ENCODE peak calls at places on chromosomes 6 and 20, in six cellular contexts. Z is GM12892, C is H1, P is GM12878, W is K562, K is HepG2. L is an unnamed sample.

GRCh38 chr20:21395666-21396044 is 1.7 kb downstream of the NKX2-4 start:
- DNase-seq in W (no peak), Z (no peak), K (no peak), P (no peak), C (no peak), L (no peak)

GRCh38 chr6:111533087-111533784 is 50.2 kb upstream of the REV3L start:
- DNase-seq in W (no peak), P (no peak), Z (no peak), K (no peak), C (no peak), L (no peak)

GRCh38 chr6:120947111-120947510 is 387.2 kb downstream of the TBC1D32 start:
- DNase-seq in C (no peak), W (no peak), P (no peak), K (no peak), Z (no peak), L (no peak)

GRCh38 chr6:119449253-119450156 is 99.9 kb upstream of the MAN1A1 start:
- DNase-seq in K (no peak), Z (no peak), P (no peak), C (no peak), W (no peak), L (no peak)

GRCh38 chr20:2768632-2769015 is 31.8 kb downstream of the CPXM1 start:
- DNase-seq in C (no peak), P (no peak), W (no peak), Z (no peak), K (no peak), L (no peak)

GRCh38 chr6:56593801-56594318 is 48.8 kb downstream of the DST start:
- DNase-seq in C (no peak), Z (peak), P (peak), K (no peak), W (no peak), L (peak)

GRCh38 chr20:30892704-30893345 is 364.6 kb upstream of the DEFB115 start:
- DNase-seq in P (no peak), C (no peak), W (no peak), Z (no peak), K (no peak), L (no peak)

GRCh38 chr20:3119044-3119443 is 34.5 kb upstream of the AVP start:
- DNase-seq in W (no peak), K (no peak), Z (no peak), C (no peak), P (no peak), L (no peak)

GRCh38 chr6:40444307-40444706 is 142.9 kb downstream of the LRFN2 start:
- DNase-seq in C (no peak), W (no peak), Z (no peak), K (no peak), P (no peak), L (no peak)

GRCh38 chr6:16736856-16737255 is 24.4 kb downstream of the ATXN1 start:
- DNase-seq in K (peak), W (no peak), C (no peak), Z (no peak), P (no peak), L (no peak)

GRCh38 chr6:88780714-88781389 is 182.6 kb downstream of the RNGTT start:
- DNase-seq in Z (no peak), C (peak), P (peak), K (peak), W (peak), L (no peak)

GRCh38 chr20:21323640-21324039 is 20.5 kb downstream of the XRN2 start:
- DNase-seq in K (no peak), Z (no peak), C (no peak), P (no peak), W (peak), L (no peak)

GRCh38 chr20:4507288-4507719 is 214.4 kb upstream of the PRND start:
- DNase-seq in K (no peak), W (no peak), P (no peak), C (no peak), Z (no peak), L (no peak)

GRCh38 chr6:45116714-45117410 is 211.3 kb upstream of the RUNX2 start:
- DNase-seq in C (no peak), K (no peak), Z (no peak), W (no peak), P (no peak), L (no peak)

GRCh38 chr6:56714982-56715456 is 72.3 kb upstream of the DST start:
- DNase-seq in K (peak), C (peak), W (no peak), Z (no peak), P (no peak), L (no peak)

GRCh38 chr6:125957845-125958244 is 1.3 kb downstream of the HINT3 start:
- DNase-seq in Z (no peak), K (peak), P (no peak), W (peak), C (no peak), L (no peak)

GRCh38 chr6:35497571-35498406 is 910 bp upstream of the TEAD3 start:
- DNase-seq in P (no peak), W (peak), C (no peak), Z (no peak), K (peak), L (peak)

GRCh38 chr6:35920793-35921732 is at the start of gene SRPK1:
- DNase-seq in Z (peak), W (peak), K (peak), P (peak), C (peak), L (peak)

GRCh38 chr20:19826179-19826914 is 68.3 kb downstream of the RIN2 start:
- DNase-seq in C (no peak), K (no peak), Z (no peak), P (no peak), W (no peak), L (no peak)

GRCh38 chr20:19823216-19823615 is 65.2 kb downstream of the RIN2 start:
- DNase-seq in K (no peak), Z (no peak), P (no peak), C (no peak), W (no peak), L (no peak)

GRCh38 chr20:19821605-19822004 is 63.5 kb downstream of the RIN2 start:
- DNase-seq in C (no peak), W (no peak), K (no peak), P (no peak), Z (no peak), L (no peak)

GRCh38 chr20:19824861-19825260 is 66.8 kb downstream of the RIN2 start:
- DNase-seq in Z (no peak), P (no peak), K (no peak), C (no peak), W (no peak), L (no peak)

GRCh38 chr20:19823971-19824370 is 65.9 kb downstream of the RIN2 start:
- DNase-seq in W (no peak), Z (no peak), K (no peak), C (no peak), P (no peak), L (no peak)
- TF ChIP-seq TAF1 in W (no peak), Z (no peak), K (no peak), C (no peak), P (no peak), L (no peak)

GRCh38 chr6:26272171-26272631 is 92.8 kb upstream of the BTN3A2 start:
- DNase-seq in P (no peak), W (no peak), C (no peak), Z (no peak), K (no peak), L (no peak)

GRCh38 chr6:26271640-26272090 is 93.3 kb upstream of the BTN3A2 start:
- DNase-seq in W (no peak), K (no peak), C (no peak), Z (no peak), P (no peak), L (no peak)

GRCh38 chr6:26276841-26277648 is 88.0 kb upstream of the BTN3A2 start:
- DNase-seq in Z (no peak), C (no peak), K (no peak), W (no peak), P (no peak), L (no peak)

GRCh38 chr6:26273673-26274595 is 91.1 kb upstream of the BTN3A2 start:
- DNase-seq in C (no peak), W (no peak), P (no peak), Z (no peak), K (no peak), L (no peak)

GRCh38 chr6:26275663-26276062 is 89.3 kb upstream of the BTN3A2 start:
- DNase-seq in Z (no peak), W (no peak), K (no peak), C (no peak), P (no peak), L (no peak)
- TF ChIP-seq POLR2A in Z (no peak), W (no peak), K (no peak), C (no peak), P (no peak), L (no peak)

GRCh38 chr20:44646023-44646640 is 5.4 kb downstream of the ADA start:
- DNase-seq in C (no peak), K (no peak), W (peak), P (peak), Z (no peak), L (no peak)
- TF ChIP-seq TAF1 in C (no peak), K (no peak), W (no peak), P (no peak), Z (peak), L (no peak)

DNA sequence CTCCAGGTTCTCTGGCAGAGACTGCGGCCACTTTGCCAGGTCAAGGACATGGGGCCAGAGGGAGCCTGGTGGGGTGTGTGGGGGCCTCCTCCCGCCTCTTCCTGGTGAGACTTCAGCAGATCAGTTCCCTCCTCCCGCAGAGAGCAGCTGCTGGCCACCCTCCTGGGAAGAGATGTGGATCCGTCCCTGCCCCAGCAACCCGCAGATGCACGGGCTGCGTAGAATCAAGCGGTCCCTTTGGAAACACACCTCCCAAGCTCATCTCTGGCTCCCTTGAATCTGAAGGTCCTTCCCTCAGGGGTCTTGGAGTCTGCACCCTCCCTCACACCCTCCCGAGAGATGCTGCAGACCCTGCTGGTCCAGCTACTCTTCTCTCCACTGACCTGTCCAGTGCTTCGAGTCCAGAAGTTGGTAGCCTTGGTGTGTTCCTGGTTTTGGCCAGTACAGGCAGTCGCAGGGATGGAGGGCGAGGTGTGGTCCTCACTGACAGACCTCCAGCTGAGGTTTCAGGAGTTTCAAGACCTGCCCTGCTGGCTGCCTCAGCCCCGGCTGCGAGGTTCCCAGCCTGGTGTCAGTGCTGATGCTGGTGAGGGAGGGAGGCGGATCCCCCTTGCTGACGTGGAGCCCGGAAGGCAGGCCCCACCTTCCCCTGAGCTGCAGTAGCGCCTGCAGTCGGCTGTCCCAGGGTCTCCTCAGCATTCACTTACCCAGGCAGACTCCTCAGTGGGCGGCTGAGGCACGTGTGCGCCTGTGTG is at the start of gene NPBWR2:
- DNase-seq in C (no peak), Z (no peak), P (no peak), K (no peak), W (peak), L (no peak)
- TF ChIP-seq POLR2A in C (no peak), Z (no peak), P (no peak), K (no peak), W (no peak), L (no peak)

GRCh38 chr6:109672204-109672603 is 18.8 kb downstream of the AK9 start:
- DNase-seq in W (no peak), Z (no peak), C (no peak), P (no peak), K (no peak), L (no peak)
- TF ChIP-seq TAF1 in W (no peak), Z (no peak), C (no peak), P (no peak), K (no peak), L (no peak)

DNA sequence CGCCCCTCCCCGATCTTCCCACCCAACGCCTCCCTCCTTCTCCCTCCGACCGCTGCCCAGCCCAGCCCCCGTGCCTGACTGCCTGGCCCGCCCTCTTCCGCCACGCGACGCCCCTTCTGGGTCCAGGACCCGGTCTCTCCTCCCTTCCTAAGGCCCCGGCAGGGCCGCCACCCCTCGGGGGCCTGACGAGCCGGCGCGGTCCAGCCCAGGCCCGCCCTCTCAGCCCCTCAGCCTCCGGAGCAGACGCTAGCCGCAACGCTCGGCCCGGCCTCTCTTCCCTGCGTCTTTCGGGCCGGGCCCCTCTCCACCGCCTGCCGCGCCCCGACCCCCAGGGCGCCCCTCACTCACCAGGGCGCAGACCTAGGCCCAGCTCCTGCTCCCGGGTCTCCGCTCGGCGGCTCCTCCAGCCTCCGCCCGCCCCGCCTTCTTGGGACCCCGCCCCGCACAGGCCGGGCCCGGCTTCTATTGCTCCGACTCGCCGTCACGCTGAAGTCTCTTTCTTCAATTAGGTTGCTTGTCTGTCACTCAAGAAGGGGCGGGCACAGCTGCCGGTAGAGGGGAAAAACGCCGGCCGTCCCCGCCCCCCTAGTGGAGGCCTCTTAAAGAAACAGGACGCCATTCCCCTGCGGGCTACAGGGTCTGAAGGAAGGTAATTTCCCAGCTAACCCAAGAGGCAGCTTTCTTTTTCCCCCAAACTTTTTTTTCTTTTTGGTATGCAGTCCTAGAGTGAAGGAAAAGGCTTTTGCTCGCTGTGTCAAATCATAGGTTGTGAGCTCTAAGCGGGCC is at the start of gene ELMO2:
- DNase-seq in P (peak), W (peak), Z (peak), K (peak), C (peak), L (peak)
- TF ChIP-seq POLR2A in P (peak), W (peak), Z (no peak), K (peak), C (peak), L (no peak)

DNA sequence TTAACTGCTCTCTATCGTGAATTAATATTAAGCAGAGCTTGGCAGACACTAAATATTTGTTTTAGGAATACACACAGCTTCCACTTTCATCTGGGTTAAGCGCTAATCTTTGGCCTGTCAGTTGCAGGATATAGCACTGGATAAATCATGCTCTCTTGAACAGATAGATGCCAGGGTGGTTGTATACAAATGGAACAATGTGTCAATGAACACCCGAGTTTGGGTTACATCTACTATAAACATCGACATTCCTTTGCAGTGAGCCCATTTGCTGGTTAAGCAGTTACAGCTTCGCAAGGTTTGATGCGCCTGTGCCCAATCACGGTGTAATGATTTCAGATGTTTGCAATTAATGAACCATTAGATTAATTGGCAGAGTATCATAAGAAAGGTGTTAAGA is 338.3 kb upstream of the ZFP64 start:
- DNase-seq in C (no peak), K (no peak), P (no peak), W (no peak), Z (no peak), L (no peak)
- TF ChIP-seq TAF1 in C (no peak), K (no peak), P (no peak), W (no peak), Z (no peak), L (no peak)

GRCh38 chr20:1629321-1629720 is 9.5 kb upstream of the SIRPB1 start:
- DNase-seq in Z (no peak), P (no peak), W (no peak), C (no peak), K (no peak), L (no peak)

GRCh38 chr20:1624811-1625690 is 5.2 kb upstream of the SIRPB1 start:
- DNase-seq in Z (no peak), C (no peak), K (no peak), P (no peak), W (no peak), L (no peak)

GRCh38 chr20:1623501-1624250 is 3.9 kb upstream of the SIRPB1 start:
- DNase-seq in K (no peak), Z (no peak), P (no peak), C (no peak), W (no peak), L (no peak)

GRCh38 chr20:1628621-1629020 is 8.8 kb upstream of the SIRPB1 start:
- DNase-seq in W (no peak), Z (no peak), P (no peak), C (no peak), K (no peak), L (no peak)

GRCh38 chr20:1626528-1627192 is 6.9 kb upstream of the SIRPB1 start:
- DNase-seq in P (no peak), C (no peak), Z (no peak), K (no peak), W (no peak), L (no peak)
- TF ChIP-seq POLR2A in P (no peak), C (no peak), Z (no peak), K (no peak), W (no peak), L (no peak)

GRCh38 chr6:11076540-11076939 is 17.1 kb upstream of the SMIM13 start:
- DNase-seq in P (no peak), K (no peak), Z (no peak), W (no peak), C (no peak), L (no peak)
- TF ChIP-seq TAF1 in P (no peak), K (no peak), Z (no peak), W (no peak), C (no peak), L (no peak)